ENCODE peak calls at places on chromosomes 4 and X, in ten cellular contexts. One of them, this sample, is unnamed.

GRCh38 chrX:19334945-19335626 is 8.6 kb upstream of the PDHA1 start:
- DNase-seq in foreskin keratinocyte: peak
- DNase-seq in heart right ventricle: no peak
- DNase-seq in substantia nigra: no peak
- DNase-seq in activated gamma-delta T cell: no peak
- DNase-seq in amygdala: no peak
- DNase-seq in kidney glomerular epithelial cell: no peak
- DNase-seq in fibroblast of the aortic adventitia: no peak
- DNase-seq in SW480: peak
- DNase-seq in naive B cell: no peak
- DNase-seq in this sample: no peak

GRCh38 chr4:41748074-41748787 is at the start of gene PHOX2B:
- DNase-seq in heart right ventricle: no peak
- DNase-seq in fibroblast of the aortic adventitia: no peak
- DNase-seq in activated gamma-delta T cell: no peak
- DNase-seq in kidney glomerular epithelial cell: no peak
- DNase-seq in substantia nigra: no peak
- DNase-seq in naive B cell: no peak
- DNase-seq in amygdala: no peak
- DNase-seq in foreskin keratinocyte: no peak
- DNase-seq in SW480: no peak
- DNase-seq in this sample: no peak

GRCh38 chr4:53997901-53998300 is 66.5 kb downstream of the CHIC2 start:
- DNase-seq in SW480: no peak
- DNase-seq in substantia nigra: no peak
- DNase-seq in amygdala: no peak
- DNase-seq in activated gamma-delta T cell: no peak
- DNase-seq in naive B cell: no peak
- DNase-seq in fibroblast of the aortic adventitia: peak
- DNase-seq in kidney glomerular epithelial cell: peak
- DNase-seq in heart right ventricle: no peak
- DNase-seq in foreskin keratinocyte: no peak
- DNase-seq in this sample: peak

GRCh38 chrX:121135488-121136207 is 88.2 kb downstream of the GLUD2 start:
- DNase-seq in foreskin keratinocyte: no peak
- DNase-seq in fibroblast of the aortic adventitia: no peak
- DNase-seq in substantia nigra: no peak
- DNase-seq in heart right ventricle: no peak
- DNase-seq in SW480: no peak
- DNase-seq in naive B cell: no peak
- DNase-seq in activated gamma-delta T cell: no peak
- DNase-seq in amygdala: no peak
- DNase-seq in kidney glomerular epithelial cell: no peak
- DNase-seq in this sample: no peak

GRCh38 chrX:129637217-129638109 is 17.3 kb downstream of the APLN start:
- DNase-seq in substantia nigra: peak
- DNase-seq in naive B cell: peak
- DNase-seq in fibroblast of the aortic adventitia: peak
- DNase-seq in foreskin keratinocyte: peak
- DNase-seq in kidney glomerular epithelial cell: no peak
- DNase-seq in activated gamma-delta T cell: no peak
- DNase-seq in heart right ventricle: peak
- DNase-seq in amygdala: peak
- DNase-seq in SW480: peak
- DNase-seq in this sample: no peak

GRCh38 chr4:40214038-40214437 is 17.2 kb downstream of the RHOH start:
- DNase-seq in naive B cell: no peak
- DNase-seq in SW480: no peak
- DNase-seq in amygdala: no peak
- DNase-seq in foreskin keratinocyte: no peak
- DNase-seq in fibroblast of the aortic adventitia: no peak
- DNase-seq in substantia nigra: no peak
- DNase-seq in activated gamma-delta T cell: no peak
- DNase-seq in heart right ventricle: no peak
- DNase-seq in kidney glomerular epithelial cell: no peak
- DNase-seq in this sample: no peak

GRCh38 chr4:150033109-150033508 is 45.1 kb upstream of the DCLK2 start:
- DNase-seq in heart right ventricle: no peak
- DNase-seq in fibroblast of the aortic adventitia: no peak
- DNase-seq in SW480: no peak
- DNase-seq in naive B cell: no peak
- DNase-seq in substantia nigra: no peak
- DNase-seq in kidney glomerular epithelial cell: no peak
- DNase-seq in activated gamma-delta T cell: no peak
- DNase-seq in amygdala: no peak
- DNase-seq in foreskin keratinocyte: no peak
- DNase-seq in this sample: no peak

GRCh38 chr4:89099034-89099433 is 12.3 kb upstream of the TIGD2 start:
- DNase-seq in fibroblast of the aortic adventitia: no peak
- DNase-seq in foreskin keratinocyte: peak
- DNase-seq in naive B cell: no peak
- DNase-seq in activated gamma-delta T cell: no peak
- DNase-seq in amygdala: no peak
- DNase-seq in heart right ventricle: no peak
- DNase-seq in SW480: no peak
- DNase-seq in kidney glomerular epithelial cell: no peak
- DNase-seq in substantia nigra: no peak
- DNase-seq in this sample: no peak

GRCh38 chrX:111372065-111372464 is 39.9 kb downstream of the DCX start:
- DNase-seq in heart right ventricle: no peak
- DNase-seq in naive B cell: no peak
- DNase-seq in kidney glomerular epithelial cell: no peak
- DNase-seq in substantia nigra: no peak
- DNase-seq in SW480: no peak
- DNase-seq in fibroblast of the aortic adventitia: no peak
- DNase-seq in amygdala: no peak
- DNase-seq in activated gamma-delta T cell: no peak
- DNase-seq in foreskin keratinocyte: no peak
- DNase-seq in this sample: no peak

GRCh38 chr4:87961993-87962791 is 13.3 kb upstream of the SPP1 start:
- DNase-seq in foreskin keratinocyte: peak
- DNase-seq in fibroblast of the aortic adventitia: peak
- DNase-seq in amygdala: no peak
- DNase-seq in naive B cell: no peak
- DNase-seq in heart right ventricle: no peak
- DNase-seq in kidney glomerular epithelial cell: peak
- DNase-seq in activated gamma-delta T cell: no peak
- DNase-seq in SW480: no peak
- DNase-seq in substantia nigra: no peak
- DNase-seq in this sample: peak

GRCh38 chr4:75243570-75243969 is 270.6 kb downstream of the RCHY1 start:
- DNase-seq in foreskin keratinocyte: no peak
- DNase-seq in kidney glomerular epithelial cell: no peak
- DNase-seq in substantia nigra: no peak
- DNase-seq in naive B cell: no peak
- DNase-seq in SW480: no peak
- DNase-seq in activated gamma-delta T cell: no peak
- DNase-seq in fibroblast of the aortic adventitia: no peak
- DNase-seq in heart right ventricle: no peak
- DNase-seq in amygdala: no peak
- DNase-seq in this sample: no peak

GRCh38 chr4:38065900-38066299 is 105.7 kb downstream of the PTTG2 start:
- DNase-seq in SW480: no peak
- DNase-seq in kidney glomerular epithelial cell: no peak
- DNase-seq in fibroblast of the aortic adventitia: no peak
- DNase-seq in activated gamma-delta T cell: no peak
- DNase-seq in amygdala: no peak
- DNase-seq in substantia nigra: no peak
- DNase-seq in foreskin keratinocyte: no peak
- DNase-seq in naive B cell: no peak
- DNase-seq in heart right ventricle: no peak
- DNase-seq in this sample: no peak

GRCh38 chr4:57037982-57038604 is 59.4 kb downstream of the POLR2B start:
- DNase-seq in fibroblast of the aortic adventitia: peak
- DNase-seq in kidney glomerular epithelial cell: no peak
- DNase-seq in naive B cell: no peak
- DNase-seq in activated gamma-delta T cell: no peak
- DNase-seq in amygdala: no peak
- DNase-seq in SW480: peak
- DNase-seq in foreskin keratinocyte: peak
- DNase-seq in substantia nigra: peak
- DNase-seq in heart right ventricle: peak
- DNase-seq in this sample: no peak

GRCh38 chr4:169933531-169933930 is 92.7 kb downstream of the MFAP3L start:
- DNase-seq in fibroblast of the aortic adventitia: no peak
- DNase-seq in foreskin keratinocyte: no peak
- DNase-seq in activated gamma-delta T cell: no peak
- DNase-seq in naive B cell: no peak
- DNase-seq in amygdala: no peak
- DNase-seq in substantia nigra: no peak
- DNase-seq in kidney glomerular epithelial cell: no peak
- DNase-seq in heart right ventricle: no peak
- DNase-seq in SW480: no peak
- DNase-seq in this sample: no peak

GRCh38 chr4:106708604-106708876 is 327.6 kb downstream of the DKK2 start:
- DNase-seq in heart right ventricle: no peak
- DNase-seq in kidney glomerular epithelial cell: no peak
- DNase-seq in foreskin keratinocyte: no peak
- DNase-seq in activated gamma-delta T cell: no peak
- DNase-seq in fibroblast of the aortic adventitia: no peak
- DNase-seq in substantia nigra: no peak
- DNase-seq in SW480: no peak
- DNase-seq in amygdala: no peak
- DNase-seq in naive B cell: no peak
- DNase-seq in this sample: no peak

GRCh38 chrX:154348646-154349358 is 25.6 kb downstream of the FLNA start:
- DNase-seq in foreskin keratinocyte: no peak
- DNase-seq in SW480: no peak
- DNase-seq in substantia nigra: no peak
- DNase-seq in fibroblast of the aortic adventitia: no peak
- DNase-seq in amygdala: no peak
- DNase-seq in naive B cell: no peak
- DNase-seq in kidney glomerular epithelial cell: no peak
- DNase-seq in heart right ventricle: no peak
- DNase-seq in activated gamma-delta T cell: no peak
- DNase-seq in this sample: no peak

This sample was measured in kidney epithelial cell.